ENCODE peak calls at places on chromosomes 5 and 9, in seven cellular contexts. One of them, this sample, is unnamed.

GRCh38 chr9:133131506-133131905 is 10.5 kb upstream of the RALGDS start:
- DNase-seq in lower leg skin: no peak
- DNase-seq in astrocyte of the spinal cord: no peak
- DNase-seq in HFFc6: no peak
- DNase-seq in cardiac fibroblast: peak
- DNase-seq in mammary epithelial cell: no peak
- DNase-seq in stimulated activated CD8-positive, alpha-beta memory T cell treated with anti-CD3 and anti-CD28 coated beads, Interleukin-2, amount 100 ng/mL, for 48 hours: no peak
- DNase-seq in this sample: no peak

GRCh38 chr5:10279328-10279727 is 28.4 kb downstream of the CMBL start:
- DNase-seq in stimulated activated CD8-positive, alpha-beta memory T cell treated with anti-CD3 and anti-CD28 coated beads, Interleukin-2, amount 100 ng/mL, for 48 hours: no peak
- DNase-seq in lower leg skin: no peak
- DNase-seq in mammary epithelial cell: no peak
- DNase-seq in astrocyte of the spinal cord: no peak
- DNase-seq in cardiac fibroblast: no peak
- DNase-seq in HFFc6: no peak
- DNase-seq in this sample: no peak

GRCh38 chr9:385818-386398 is 171.2 kb downstream of the DOCK8 start:
- DNase-seq in lower leg skin: peak
- DNase-seq in HFFc6: peak
- DNase-seq in astrocyte of the spinal cord: peak
- DNase-seq in stimulated activated CD8-positive, alpha-beta memory T cell treated with anti-CD3 and anti-CD28 coated beads, Interleukin-2, amount 100 ng/mL, for 48 hours: no peak
- DNase-seq in cardiac fibroblast: peak
- DNase-seq in mammary epithelial cell: peak
- DNase-seq in this sample: peak

GRCh38 chr5:150214289-150214688 is 24.4 kb downstream of the SLC6A7 start:
- DNase-seq in stimulated activated CD8-positive, alpha-beta memory T cell treated with anti-CD3 and anti-CD28 coated beads, Interleukin-2, amount 100 ng/mL, for 48 hours: no peak
- DNase-seq in mammary epithelial cell: no peak
- DNase-seq in astrocyte of the spinal cord: peak
- DNase-seq in cardiac fibroblast: peak
- DNase-seq in HFFc6: peak
- DNase-seq in lower leg skin: no peak
- DNase-seq in this sample: no peak

GRCh38 chr9:93652604-93653592 is 76.5 kb downstream of the PHF2 start:
- DNase-seq in cardiac fibroblast: no peak
- DNase-seq in stimulated activated CD8-positive, alpha-beta memory T cell treated with anti-CD3 and anti-CD28 coated beads, Interleukin-2, amount 100 ng/mL, for 48 hours: no peak
- DNase-seq in HFFc6: no peak
- DNase-seq in astrocyte of the spinal cord: no peak
- DNase-seq in lower leg skin: no peak
- DNase-seq in mammary epithelial cell: no peak
- DNase-seq in this sample: no peak

GRCh38 chr5:169550227-169550626 is 33.3 kb upstream of the SPDL1 start:
- DNase-seq in mammary epithelial cell: no peak
- DNase-seq in lower leg skin: no peak
- DNase-seq in HFFc6: no peak
- DNase-seq in stimulated activated CD8-positive, alpha-beta memory T cell treated with anti-CD3 and anti-CD28 coated beads, Interleukin-2, amount 100 ng/mL, for 48 hours: no peak
- DNase-seq in astrocyte of the spinal cord: no peak
- DNase-seq in cardiac fibroblast: peak
- DNase-seq in this sample: no peak

GRCh38 chr9:92512622-92513021 is 23.2 kb downstream of the ECM2 start:
- DNase-seq in HFFc6: peak
- DNase-seq in astrocyte of the spinal cord: peak
- DNase-seq in mammary epithelial cell: peak
- DNase-seq in cardiac fibroblast: no peak
- DNase-seq in stimulated activated CD8-positive, alpha-beta memory T cell treated with anti-CD3 and anti-CD28 coated beads, Interleukin-2, amount 100 ng/mL, for 48 hours: no peak
- DNase-seq in lower leg skin: no peak
- DNase-seq in this sample: no peak

GRCh38 chr5:33526755-33527154 is 86.0 kb downstream of the TARS1 start:
- DNase-seq in astrocyte of the spinal cord: no peak
- DNase-seq in mammary epithelial cell: peak
- DNase-seq in lower leg skin: no peak
- DNase-seq in HFFc6: no peak
- DNase-seq in stimulated activated CD8-positive, alpha-beta memory T cell treated with anti-CD3 and anti-CD28 coated beads, Interleukin-2, amount 100 ng/mL, for 48 hours: no peak
- DNase-seq in cardiac fibroblast: no peak
- DNase-seq in this sample: no peak

GRCh38 chr5:108858959-108859358 is 111.3 kb downstream of the FER start:
- DNase-seq in mammary epithelial cell: peak
- DNase-seq in cardiac fibroblast: peak
- DNase-seq in HFFc6: no peak
- DNase-seq in stimulated activated CD8-positive, alpha-beta memory T cell treated with anti-CD3 and anti-CD28 coated beads, Interleukin-2, amount 100 ng/mL, for 48 hours: no peak
- DNase-seq in astrocyte of the spinal cord: peak
- DNase-seq in lower leg skin: no peak
- DNase-seq in this sample: no peak

GRCh38 chr5:145245354-145245753 is 589.8 kb downstream of the PRELID2 start:
- DNase-seq in stimulated activated CD8-positive, alpha-beta memory T cell treated with anti-CD3 and anti-CD28 coated beads, Interleukin-2, amount 100 ng/mL, for 48 hours: no peak
- DNase-seq in mammary epithelial cell: no peak
- DNase-seq in cardiac fibroblast: peak
- DNase-seq in lower leg skin: no peak
- DNase-seq in HFFc6: no peak
- DNase-seq in astrocyte of the spinal cord: no peak
- DNase-seq in this sample: no peak

GRCh38 chr5:149386166-149386565 is 7.1 kb upstream of the IL17B start:
- DNase-seq in stimulated activated CD8-positive, alpha-beta memory T cell treated with anti-CD3 and anti-CD28 coated beads, Interleukin-2, amount 100 ng/mL, for 48 hours: no peak
- DNase-seq in HFFc6: no peak
- DNase-seq in lower leg skin: no peak
- DNase-seq in cardiac fibroblast: no peak
- DNase-seq in astrocyte of the spinal cord: no peak
- DNase-seq in mammary epithelial cell: no peak
- DNase-seq in this sample: no peak

GRCh38 chr9:27950382-27950781 is 377.1 kb upstream of the C9orf72 start:
- DNase-seq in HFFc6: no peak
- DNase-seq in astrocyte of the spinal cord: no peak
- DNase-seq in cardiac fibroblast: no peak
- DNase-seq in stimulated activated CD8-positive, alpha-beta memory T cell treated with anti-CD3 and anti-CD28 coated beads, Interleukin-2, amount 100 ng/mL, for 48 hours: no peak
- DNase-seq in lower leg skin: no peak
- DNase-seq in mammary epithelial cell: no peak
- DNase-seq in this sample: no peak

GRCh38 chr5:174231961-174232487 is 186.5 kb downstream of the NSG2 start:
- DNase-seq in mammary epithelial cell: no peak
- DNase-seq in astrocyte of the spinal cord: peak
- DNase-seq in lower leg skin: no peak
- DNase-seq in HFFc6: no peak
- DNase-seq in stimulated activated CD8-positive, alpha-beta memory T cell treated with anti-CD3 and anti-CD28 coated beads, Interleukin-2, amount 100 ng/mL, for 48 hours: no peak
- DNase-seq in cardiac fibroblast: peak
- DNase-seq in this sample: no peak

GRCh38 chr5:74648835-74649286 is 8.3 kb upstream of the ENC1 start:
- DNase-seq in mammary epithelial cell: no peak
- DNase-seq in cardiac fibroblast: peak
- DNase-seq in stimulated activated CD8-positive, alpha-beta memory T cell treated with anti-CD3 and anti-CD28 coated beads, Interleukin-2, amount 100 ng/mL, for 48 hours: no peak
- DNase-seq in HFFc6: peak
- DNase-seq in lower leg skin: no peak
- DNase-seq in astrocyte of the spinal cord: peak
- DNase-seq in this sample: no peak

GRCh38 chr5:100828756-100829342 is 74.2 kb downstream of the ST8SIA4 start:
- DNase-seq in mammary epithelial cell: no peak
- DNase-seq in cardiac fibroblast: no peak
- DNase-seq in stimulated activated CD8-positive, alpha-beta memory T cell treated with anti-CD3 and anti-CD28 coated beads, Interleukin-2, amount 100 ng/mL, for 48 hours: no peak
- DNase-seq in astrocyte of the spinal cord: no peak
- DNase-seq in HFFc6: no peak
- DNase-seq in lower leg skin: no peak
- DNase-seq in this sample: no peak

GRCh38 chr5:93677344-93678021 is 63.9 kb downstream of the POU5F2 start:
- DNase-seq in cardiac fibroblast: peak
- DNase-seq in stimulated activated CD8-positive, alpha-beta memory T cell treated with anti-CD3 and anti-CD28 coated beads, Interleukin-2, amount 100 ng/mL, for 48 hours: no peak
- DNase-seq in mammary epithelial cell: peak
- DNase-seq in lower leg skin: no peak
- DNase-seq in astrocyte of the spinal cord: peak
- DNase-seq in HFFc6: peak
- DNase-seq in this sample: peak

GRCh38 chr9:118503236-118503635 is 799.0 kb downstream of the TLR4 start:
- DNase-seq in mammary epithelial cell: peak
- DNase-seq in cardiac fibroblast: no peak
- DNase-seq in lower leg skin: no peak
- DNase-seq in stimulated activated CD8-positive, alpha-beta memory T cell treated with anti-CD3 and anti-CD28 coated beads, Interleukin-2, amount 100 ng/mL, for 48 hours: no peak
- DNase-seq in astrocyte of the spinal cord: no peak
- DNase-seq in HFFc6: no peak
- DNase-seq in this sample: no peak

GRCh38 chr5:84430863-84431663 is 46.4 kb upstream of the EDIL3 start:
- DNase-seq in stimulated activated CD8-positive, alpha-beta memory T cell treated with anti-CD3 and anti-CD28 coated beads, Interleukin-2, amount 100 ng/mL, for 48 hours: no peak
- DNase-seq in mammary epithelial cell: peak
- DNase-seq in astrocyte of the spinal cord: no peak
- DNase-seq in HFFc6: no peak
- DNase-seq in cardiac fibroblast: peak
- DNase-seq in lower leg skin: no peak
- DNase-seq in this sample: no peak

GRCh38 chr9:97633859-97634485 is 351 bp downstream of the NCBP1 start:
- DNase-seq in stimulated activated CD8-positive, alpha-beta memory T cell treated with anti-CD3 and anti-CD28 coated beads, Interleukin-2, amount 100 ng/mL, for 48 hours: no peak
- DNase-seq in mammary epithelial cell: peak
- DNase-seq in astrocyte of the spinal cord: no peak
- DNase-seq in lower leg skin: no peak
- DNase-seq in HFFc6: no peak
- DNase-seq in cardiac fibroblast: no peak
- DNase-seq in this sample: no peak

GRCh38 chr9:26012797-26013594 is 334.8 kb upstream of the TUSC1 start:
- DNase-seq in stimulated activated CD8-positive, alpha-beta memory T cell treated with anti-CD3 and anti-CD28 coated beads, Interleukin-2, amount 100 ng/mL, for 48 hours: no peak
- DNase-seq in cardiac fibroblast: no peak
- DNase-seq in mammary epithelial cell: no peak
- DNase-seq in astrocyte of the spinal cord: peak
- DNase-seq in HFFc6: peak
- DNase-seq in lower leg skin: no peak
- DNase-seq in this sample: no peak

GRCh38 chr9:95137587-95138145 is 179.8 kb downstream of the FANCC start:
- DNase-seq in lower leg skin: no peak
- DNase-seq in stimulated activated CD8-positive, alpha-beta memory T cell treated with anti-CD3 and anti-CD28 coated beads, Interleukin-2, amount 100 ng/mL, for 48 hours: no peak
- DNase-seq in cardiac fibroblast: no peak
- DNase-seq in astrocyte of the spinal cord: no peak
- DNase-seq in mammary epithelial cell: no peak
- DNase-seq in HFFc6: no peak
- DNase-seq in this sample: no peak

GRCh38 chr5:52786937-52787599 is 648 bp upstream of the ITGA1 start:
- DNase-seq in lower leg skin: no peak
- DNase-seq in stimulated activated CD8-positive, alpha-beta memory T cell treated with anti-CD3 and anti-CD28 coated beads, Interleukin-2, amount 100 ng/mL, for 48 hours: no peak
- DNase-seq in cardiac fibroblast: peak
- DNase-seq in mammary epithelial cell: peak
- DNase-seq in astrocyte of the spinal cord: peak
- DNase-seq in HFFc6: no peak
- DNase-seq in this sample: peak

GRCh38 chr9:81877047-81877446 is 51.2 kb upstream of the SPATA31D4 start:
- DNase-seq in cardiac fibroblast: no peak
- DNase-seq in HFFc6: no peak
- DNase-seq in mammary epithelial cell: no peak
- DNase-seq in astrocyte of the spinal cord: no peak
- DNase-seq in stimulated activated CD8-positive, alpha-beta memory T cell treated with anti-CD3 and anti-CD28 coated beads, Interleukin-2, amount 100 ng/mL, for 48 hours: no peak
- DNase-seq in lower leg skin: no peak
- DNase-seq in this sample: no peak

GRCh38 chr9:117734523-117735314 is 30.5 kb downstream of the TLR4 start:
- DNase-seq in cardiac fibroblast: peak
- DNase-seq in stimulated activated CD8-positive, alpha-beta memory T cell treated with anti-CD3 and anti-CD28 coated beads, Interleukin-2, amount 100 ng/mL, for 48 hours: no peak
- DNase-seq in mammary epithelial cell: peak
- DNase-seq in HFFc6: peak
- DNase-seq in lower leg skin: no peak
- DNase-seq in astrocyte of the spinal cord: peak
- DNase-seq in this sample: no peak

GRCh38 chr9:5336683-5337082 is 3.0 kb downstream of the RLN1 start:
- DNase-seq in astrocyte of the spinal cord: no peak
- DNase-seq in stimulated activated CD8-positive, alpha-beta memory T cell treated with anti-CD3 and anti-CD28 coated beads, Interleukin-2, amount 100 ng/mL, for 48 hours: no peak
- DNase-seq in HFFc6: no peak
- DNase-seq in mammary epithelial cell: no peak
- DNase-seq in cardiac fibroblast: no peak
- DNase-seq in lower leg skin: no peak
- DNase-seq in this sample: no peak

GRCh38 chr9:77429928-77430327 is 218.2 kb downstream of the GNA14 start:
- DNase-seq in mammary epithelial cell: no peak
- DNase-seq in stimulated activated CD8-positive, alpha-beta memory T cell treated with anti-CD3 and anti-CD28 coated beads, Interleukin-2, amount 100 ng/mL, for 48 hours: no peak
- DNase-seq in astrocyte of the spinal cord: peak
- DNase-seq in cardiac fibroblast: no peak
- DNase-seq in HFFc6: no peak
- DNase-seq in lower leg skin: no peak
- DNase-seq in this sample: no peak

This sample was measured in LNCaP clone FGC.